ENCODE peak calls at places on chromosomes 6 and 20, in four cellular contexts. T is progenitor cell of endocrine pancreas, X is heart left ventricle, N is mesendoderm. W is an unnamed sample.

GRCh38 chr6:38021029-38021428 is 201.5 kb downstream of the ZFAND3 start:
- DNase-seq in T (no peak), N (no peak), X (no peak), W (no peak)

GRCh38 chr6:62371395-62371794 is 85.4 kb upstream of the KHDRBS2 start:
- DNase-seq in T (no peak), X (no peak), N (no peak), W (no peak)

GRCh38 chr20:32522525-32522774 is 62.7 kb downstream of the NOL4L start:
- DNase-seq in X (no peak), T (no peak), N (no peak), W (no peak)

GRCh38 chr6:43978473-43979360 is 148.5 kb downstream of the MRPL14 start:
- DNase-seq in T (no peak), N (no peak), X (no peak), W (no peak)

GRCh38 chr6:134111062-134111677 is 58.7 kb upstream of the SLC2A12 start:
- DNase-seq in N (peak), X (no peak), T (no peak), W (peak)

GRCh38 chr6:157667211-157668033 is 155.6 kb upstream of the SNX9 start:
- DNase-seq in N (peak), X (peak), T (peak), W (peak)

GRCh38 chr20:33433465-33433864 is 10.1 kb downstream of the SNTA1 start:
- DNase-seq in X (peak), N (no peak), T (no peak), W (no peak)

GRCh38 chr6:124132256-124132655 is 328.6 kb downstream of the NKAIN2 start:
- DNase-seq in N (no peak), T (no peak), X (no peak), W (no peak)

GRCh38 chr6:154821099-154821498 is 87.9 kb downstream of the SCAF8 start:
- DNase-seq in X (no peak), T (no peak), N (no peak), W (no peak)

GRCh38 chr6:166411721-166412151 is 29.0 kb upstream of the MPC1 start:
- DNase-seq in N (no peak), T (no peak), X (no peak), W (no peak)

GRCh38 chr20:6134592-6134991 is 11.8 kb upstream of the FERMT1 start:
- DNase-seq in T (no peak), X (no peak), N (no peak), W (no peak)

GRCh38 chr20:32442630-32443029 is 84.5 kb downstream of the ASXL1 start:
- DNase-seq in X (no peak), N (no peak), T (no peak), W (no peak)

GRCh38 chr6:136465766-136466303 is 84.4 kb downstream of the MAP7 start:
- DNase-seq in T (no peak), N (no peak), X (no peak), W (no peak)

GRCh38 chr6:107231243-107231642 is 115.9 kb upstream of the BEND3 start:
- DNase-seq in N (no peak), X (no peak), T (no peak), W (no peak)

GRCh38 chr20:7950387-7950786 is 10.1 kb upstream of the HAO1 start:
- DNase-seq in N (peak), X (no peak), T (no peak), W (no peak)

GRCh38 chr6:118893095-118893881 is 664 bp upstream of the ASF1A start:
- DNase-seq in X (no peak), N (peak), T (no peak), W (peak)

GRCh38 chr6:4677011-4677750 is 99.0 kb upstream of the CDYL start:
- DNase-seq in N (no peak), X (no peak), T (no peak), W (no peak)

GRCh38 chr20:21796059-21796458 is 90.6 kb downstream of the PAX1 start:
- DNase-seq in X (no peak), T (no peak), N (peak), W (peak)

GRCh38 chr6:37306624-37307222 is 47.1 kb upstream of the RNF8 start:
- DNase-seq in N (no peak), X (no peak), T (no peak), W (peak)

GRCh38 chr6:113854531-113855499 is 2.3 kb upstream of the MARCKS start:
- DNase-seq in T (peak), X (peak), N (peak), W (peak)

GRCh38 chr20:48208176-48208575 is 422.9 kb upstream of the SULF2 start:
- DNase-seq in N (no peak), X (no peak), T (no peak), W (no peak)

GRCh38 chr6:166662690-166663089 is 35.6 kb upstream of the RPS6KA2 start:
- DNase-seq in N (no peak), T (no peak), X (no peak), W (no peak)

GRCh38 chr6:130724089-130724488 is 103.1 kb upstream of the SMLR1 start:
- DNase-seq in N (peak), X (no peak), T (no peak), W (no peak)

GRCh38 chr6:63897952-63898351 is 262.4 kb downstream of the PHF3 start:
- DNase-seq in T (no peak), X (peak), N (no peak), W (no peak)

GRCh38 chr6:85660181-85660611 is 17.5 kb upstream of the SYNCRIP start:
- DNase-seq in X (no peak), T (no peak), N (no peak), W (no peak)

GRCh38 chr20:19791887-19792286 is 33.8 kb downstream of the RIN2 start:
- DNase-seq in X (no peak), N (no peak), T (no peak), W (no peak)

GRCh38 chr20:8780926-8781325 is 288.0 kb upstream of the PLCB4 start:
- DNase-seq in N (no peak), X (no peak), T (no peak), W (no peak)

GRCh38 chr6:33921745-33922144 is 117.9 kb upstream of the MLN start:
- DNase-seq in X (no peak), T (no peak), N (no peak), W (no peak)

GRCh38 chr20:24914388-24915241 is 34.5 kb upstream of the CST7 start:
- DNase-seq in T (no peak), N (no peak), X (no peak), W (no peak)

GRCh38 chr6:139240161-139241010 is 51.4 kb downstream of the TXLNB start:
- DNase-seq in X (peak), T (no peak), N (no peak), W (no peak)

GRCh38 chr6:53361549-53362031 is 12.8 kb upstream of the ELOVL5 start:
- DNase-seq in T (no peak), X (peak), N (peak), W (no peak)

GRCh38 chr6:20211037-20211940 is 980 bp downstream of the MBOAT1 start:
- DNase-seq in N (peak), X (no peak), T (no peak), W (peak)

GRCh38 chr6:37884548-37884947 is 65.0 kb downstream of the ZFAND3 start:
- DNase-seq in N (no peak), T (no peak), X (no peak), W (no peak)

GRCh38 chr6:69696273-69696672 is 100.5 kb downstream of the LMBRD1 start:
- DNase-seq in X (no peak), T (no peak), N (no peak), W (no peak)

GRCh38 chr6:130587778-130588520 is 222.1 kb downstream of the TMEM200A start:
- DNase-seq in X (no peak), N (no peak), T (no peak), W (no peak)

GRCh38 chr6:28167068-28167467 is 25.4 kb downstream of the ZKSCAN8 start:
- DNase-seq in X (no peak), N (no peak), T (no peak), W (no peak)

GRCh38 chr6:54053893-54054391 is 57.3 kb upstream of the MLIP start:
- DNase-seq in T (no peak), N (peak), X (peak), W (peak)

W was measured in GM23338.